ENCODE peak calls at places on chromosomes 1 and 21, in ten cellular contexts. K is CD8-positive, alpha-beta memory T cell; H is heart left ventricle; X is colonic mucosa; S is astrocyte; U is caudate nucleus; O is heart right ventricle; J is SK-N-SH; N is RWPE1; D is SJCRH30. P is an unnamed sample.

GRCh38 chr1:1540015-1540816 is at the start of gene TMEM240:
- DNase-seq in K (peak), H (peak), X (peak), S (peak), U (peak), O (peak), J (peak), N (no peak), D (no peak), P (peak)

GRCh38 chr1:43309626-43310025 is 8.8 kb downstream of the TIE1 start:
- DNase-seq in K (no peak), H (no peak), X (no peak), S (no peak), U (no peak), O (no peak), J (no peak), N (peak), D (no peak), P (no peak)

GRCh38 chr1:3717715-3718601 is 34.3 kb upstream of the CCDC27 start:
- DNase-seq in K (no peak), H (no peak), X (no peak), S (no peak), U (no peak), O (no peak), J (no peak), N (peak), D (no peak), P (no peak)

GRCh38 chr1:109274533-109275476 is 8.1 kb downstream of the PSRC1 start:
- DNase-seq in K (no peak), H (no peak), X (peak), S (peak), U (no peak), O (no peak), J (peak), N (peak), D (peak), P (no peak)

GRCh38 chr1:97461782-97462181 is 459.1 kb downstream of the DPYD start:
- DNase-seq in K (no peak), H (no peak), X (no peak), S (no peak), U (no peak), O (no peak), J (no peak), N (no peak), D (no peak), P (no peak)

GRCh38 chr21:34129039-34129891 is 55.9 kb downstream of the MRPS6 start:
- DNase-seq in K (peak), H (peak), X (peak), S (peak), U (peak), O (peak), J (peak), N (peak), D (no peak), P (no peak)

GRCh38 chr21:41825216-41825615 is 53.9 kb downstream of the PRDM15 start:
- DNase-seq in K (no peak), H (no peak), X (no peak), S (no peak), U (no peak), O (no peak), J (no peak), N (no peak), D (no peak), P (no peak)

GRCh38 chr1:111604931-111605330 is 14.7 kb upstream of the RAP1A start:
- DNase-seq in K (no peak), H (no peak), X (no peak), S (peak), U (no peak), O (no peak), J (no peak), N (peak), D (no peak), P (no peak)

GRCh38 chr1:84505167-84506001 is 802 bp upstream of the SPATA1 start:
- DNase-seq in K (no peak), H (no peak), X (no peak), S (peak), U (no peak), O (no peak), J (peak), N (peak), D (peak), P (no peak)

GRCh38 chr1:21232044-21232443 is 55.3 kb upstream of the EIF4G3 start:
- DNase-seq in K (no peak), H (peak), X (peak), S (no peak), U (no peak), O (peak), J (peak), N (peak), D (peak), P (no peak)

GRCh38 chr1:10471411-10472219 is 714 bp downstream of the DFFA start:
- DNase-seq in K (no peak), H (no peak), X (no peak), S (peak), U (no peak), O (no peak), J (peak), N (no peak), D (no peak), P (no peak)

GRCh38 chr1:101130673-101131072 is 105.1 kb upstream of the DPH5 start:
- DNase-seq in K (no peak), H (no peak), X (no peak), S (peak), U (no peak), O (no peak), J (no peak), N (peak), D (no peak), P (no peak)

GRCh38 chr1:118118469-118118868 is 66.6 kb downstream of the SPAG17 start:
- DNase-seq in K (no peak), H (no peak), X (peak), S (no peak), U (no peak), O (no peak), J (no peak), N (no peak), D (no peak), P (no peak)

GRCh38 chr1:47993356-47993755 is 3.8 kb downstream of the TRABD2B start:
- DNase-seq in K (no peak), H (no peak), X (no peak), S (no peak), U (no peak), O (no peak), J (no peak), N (no peak), D (no peak), P (no peak)

GRCh38 chr21:46297311-46298082 is 11.4 kb downstream of the YBEY start:
- DNase-seq in K (no peak), H (peak), X (peak), S (no peak), U (no peak), O (peak), J (no peak), N (no peak), D (no peak), P (no peak)

GRCh38 chr21:34027727-34028461 is 45.5 kb upstream of the MRPS6 start:
- DNase-seq in K (no peak), H (no peak), X (no peak), S (peak), U (no peak), O (no peak), J (no peak), N (no peak), D (no peak), P (no peak)

GRCh38 chr1:229408458-229409037 is 25.3 kb downstream of the ACTA1 start:
- DNase-seq in K (no peak), H (peak), X (no peak), S (no peak), U (no peak), O (peak), J (peak), N (no peak), D (peak), P (no peak)

GRCh38 chr21:42892582-42892930 is 553 bp upstream of the NDUFV3 start:
- DNase-seq in K (no peak), H (no peak), X (no peak), S (no peak), U (no peak), O (no peak), J (no peak), N (no peak), D (no peak), P (no peak)

GRCh38 chr1:240844466-240844865 is 232.5 kb upstream of the GREM2 start:
- DNase-seq in K (no peak), H (no peak), X (no peak), S (no peak), U (no peak), O (no peak), J (no peak), N (no peak), D (no peak), P (no peak)

GRCh38 chr1:17232759-17233661 is 15.9 kb upstream of the PADI3 start:
- DNase-seq in K (no peak), H (no peak), X (peak), S (peak), U (no peak), O (no peak), J (no peak), N (peak), D (no peak), P (no peak)

GRCh38 chr1:205922314-205922713 is 20.9 kb downstream of the SLC26A9 start:
- DNase-seq in K (no peak), H (no peak), X (no peak), S (no peak), U (no peak), O (no peak), J (no peak), N (no peak), D (no peak), P (no peak)

GRCh38 chr1:39115271-39116110 is 89.0 kb upstream of the MACF1 start:
- DNase-seq in K (no peak), H (no peak), X (no peak), S (peak), U (no peak), O (no peak), J (no peak), N (peak), D (no peak), P (no peak)

GRCh38 chr1:244102051-244102450 is 51.0 kb downstream of the ZBTB18 start:
- DNase-seq in K (no peak), H (no peak), X (no peak), S (no peak), U (no peak), O (no peak), J (no peak), N (no peak), D (peak), P (no peak)

GRCh38 chr1:168089326-168089978 is 47.3 kb downstream of the GPR161 start:
- DNase-seq in K (no peak), H (no peak), X (peak), S (no peak), U (no peak), O (no peak), J (no peak), N (no peak), D (no peak), P (no peak)

GRCh38 chr21:44495641-44496040 is 40.3 kb downstream of the LRRC3 start:
- DNase-seq in K (no peak), H (no peak), X (no peak), S (no peak), U (no peak), O (no peak), J (no peak), N (no peak), D (no peak), P (no peak)

GRCh38 chr1:3491291-3492246 is 37.1 kb downstream of the ARHGEF16 start:
- DNase-seq in K (peak), H (peak), X (peak), S (no peak), U (no peak), O (peak), J (peak), N (peak), D (peak), P (no peak)

GRCh38 chr1:25707280-25708016 is 90.9 kb downstream of the MAN1C1 start:
- DNase-seq in K (no peak), H (no peak), X (no peak), S (no peak), U (no peak), O (no peak), J (peak), N (no peak), D (peak), P (no peak)

GRCh38 chr1:225617479-225617878 is 35.4 kb downstream of the ENAH start:
- DNase-seq in K (no peak), H (no peak), X (no peak), S (no peak), U (no peak), O (no peak), J (no peak), N (no peak), D (no peak), P (no peak)

GRCh38 chr21:17903029-17903806 is 84.1 kb upstream of the C21orf91 start:
- DNase-seq in K (no peak), H (no peak), X (no peak), S (peak), U (no peak), O (no peak), J (peak), N (peak), D (no peak), P (no peak)

GRCh38 chr21:46391773-46392172 is 66.9 kb upstream of the DIP2A start:
- DNase-seq in K (no peak), H (no peak), X (no peak), S (no peak), U (no peak), O (no peak), J (no peak), N (no peak), D (no peak), P (no peak)

GRCh38 chr21:46144464-46145070 is 10.8 kb downstream of the FTCD start:
- DNase-seq in K (no peak), H (no peak), X (no peak), S (no peak), U (no peak), O (no peak), J (no peak), N (no peak), D (no peak), P (no peak)

GRCh38 chr1:96362623-96363022 is 359.0 kb upstream of the PTBP2 start:
- DNase-seq in K (no peak), H (no peak), X (no peak), S (peak), U (no peak), O (no peak), J (no peak), N (peak), D (peak), P (no peak)

GRCh38 chr1:113949007-113949406 is 19.9 kb downstream of the HIPK1 start:
- DNase-seq in K (no peak), H (no peak), X (no peak), S (no peak), U (no peak), O (no peak), J (peak), N (peak), D (no peak), P (no peak)

GRCh38 chr21:23900727-23901126 is 1706.6 kb downstream of the MRPL39 start:
- DNase-seq in K (no peak), H (no peak), X (no peak), S (no peak), U (no peak), O (no peak), J (no peak), N (no peak), D (no peak), P (no peak)

DNA sequence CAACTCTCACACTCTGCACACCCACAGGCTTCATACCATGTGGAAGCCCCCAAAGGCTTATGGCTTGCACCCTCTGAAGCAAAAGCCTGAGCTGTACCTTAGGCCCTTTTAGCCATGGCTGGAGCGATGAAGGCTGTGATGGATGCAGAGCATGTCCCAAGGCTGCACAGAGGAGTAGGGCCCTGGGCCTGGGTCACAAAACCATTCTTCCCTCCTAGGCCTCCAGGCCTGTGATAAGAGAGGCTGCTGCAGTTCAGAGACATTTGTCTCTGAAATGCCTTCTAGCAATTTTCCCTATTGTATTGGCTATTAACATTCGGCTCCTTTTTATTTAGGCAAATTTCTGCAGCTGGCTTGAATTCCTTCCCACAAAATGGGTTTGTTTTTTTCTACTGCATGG is 1707.7 kb downstream of the MRPL39 start:
- DNase-seq in K (no peak), H (no peak), X (no peak), S (no peak), U (no peak), O (no peak), J (no peak), N (no peak), D (no peak), P (no peak)
- H3K27ac ChIP-seq in K (no peak), H (no peak), X (no peak), S (no peak), U (no peak), O (no peak), J (no peak), N (no peak), D (no peak), P (no peak)

DNA sequence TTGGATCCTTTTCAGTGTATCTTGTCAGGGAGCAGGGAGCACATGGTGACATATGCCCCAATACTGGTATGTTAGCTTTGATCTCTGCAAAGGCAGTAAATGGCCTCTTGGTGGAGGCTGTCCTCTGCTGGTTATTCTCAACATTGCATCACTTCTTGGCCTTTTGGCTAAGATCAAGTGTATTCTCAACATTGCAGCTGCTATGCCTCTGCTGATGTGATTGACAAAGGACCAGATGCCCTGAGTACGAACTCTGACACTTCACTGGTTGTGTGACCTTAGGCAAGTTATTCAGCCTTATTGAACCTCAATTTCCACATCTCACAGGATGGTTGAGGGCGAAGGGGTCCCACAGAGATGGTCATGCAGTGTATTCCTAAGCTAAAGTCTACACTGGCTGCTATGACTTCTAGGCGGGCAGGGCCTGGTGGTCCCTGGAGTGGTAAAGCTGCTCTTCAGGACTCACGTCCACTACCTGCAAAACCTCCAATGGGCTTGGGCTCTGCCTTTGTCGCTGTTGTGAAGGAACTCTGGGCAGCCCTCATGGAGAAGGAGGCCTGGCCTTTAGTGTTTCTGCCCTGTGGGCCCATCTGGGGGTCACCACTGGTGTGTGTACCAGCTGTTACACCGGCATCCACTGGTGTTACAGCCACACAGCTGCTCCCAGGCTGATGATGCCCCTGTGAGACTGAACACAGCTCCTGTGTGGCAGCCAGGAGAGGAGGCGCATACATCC is 64.8 kb downstream of the DNTTIP2 start:
- DNase-seq in K (no peak), H (peak), X (peak), S (peak), U (no peak), O (peak), J (peak), N (peak), D (peak), P (no peak)
- H3K27ac ChIP-seq in K (no peak), H (no peak), X (no peak), S (peak), U (no peak), O (no peak), J (peak), N (peak), D (peak), P (no peak)

DNA sequence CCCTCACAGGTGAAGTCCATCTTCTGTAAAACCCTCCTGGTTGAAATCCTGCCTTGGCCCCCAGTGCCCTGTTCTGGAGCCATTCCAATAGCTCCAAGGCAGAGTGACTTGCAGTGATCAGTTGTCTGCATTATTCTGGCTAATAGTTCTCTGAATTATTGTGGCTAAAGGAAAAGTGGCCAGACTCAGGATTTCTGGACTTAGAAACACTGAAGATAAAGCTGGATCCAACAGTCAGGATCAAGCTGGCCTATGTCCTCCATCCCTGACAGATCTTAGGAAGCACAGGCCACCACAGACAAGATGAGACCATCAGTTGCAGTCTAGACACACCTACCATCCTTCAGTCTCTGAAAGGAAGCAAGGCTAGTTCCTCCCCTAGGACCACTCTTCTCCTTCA is 801 bp upstream of the C2CD4D start:
- DNase-seq in K (no peak), H (no peak), X (no peak), S (no peak), U (no peak), O (no peak), J (no peak), N (no peak), D (no peak), P (no peak)
- H3K27ac ChIP-seq in K (peak), H (no peak), X (peak), S (no peak), U (peak), O (no peak), J (no peak), N (peak), D (no peak), P (peak)

GRCh38 chr1:6554907-6555778 is at the start of gene TAS1R1:
- DNase-seq in K (no peak), H (no peak), X (no peak), S (no peak), U (no peak), O (peak), J (no peak), N (no peak), D (peak), P (no peak)
- H3K27ac ChIP-seq in K (peak), H (peak), X (peak), S (peak), U (peak), O (peak), J (peak), N (peak), D (peak), P (peak)